ENCODE peak calls at places on chromosomes 16 and 17, in nine cellular contexts. One of them, this sample, is unnamed.

GRCh38 chr17:38851434-38851833 is 2.1 kb downstream of the RPL23 start:
- DNase-seq in prostate gland: no peak
- DNase-seq in IMR-90: no peak
- DNase-seq in hypothalamus: no peak
- DNase-seq in Daoy: no peak
- DNase-seq in AG09309: no peak
- DNase-seq in A172: no peak
- DNase-seq in HTR-8/SVneo: no peak
- DNase-seq in NAMALWA: no peak
- DNase-seq in this sample: no peak

GRCh38 chr17:63999680-64000531 is 1.8 kb downstream of the PRR29 start:
- DNase-seq in prostate gland: no peak
- DNase-seq in IMR-90: no peak
- DNase-seq in hypothalamus: no peak
- DNase-seq in Daoy: no peak
- DNase-seq in AG09309: no peak
- DNase-seq in A172: no peak
- DNase-seq in HTR-8/SVneo: no peak
- DNase-seq in NAMALWA: no peak
- DNase-seq in this sample: no peak

GRCh38 chr17:82103588-82104451 is 5.8 kb upstream of the FASN start:
- DNase-seq in prostate gland: peak; percentile 93
- DNase-seq in IMR-90: no peak
- DNase-seq in hypothalamus: no peak
- DNase-seq in Daoy: no peak
- DNase-seq in AG09309: no peak
- DNase-seq in A172: no peak
- DNase-seq in HTR-8/SVneo: no peak
- DNase-seq in NAMALWA: no peak
- DNase-seq in this sample: no peak

GRCh38 chr17:61482467-61482866 is 30.2 kb downstream of the TBX4 start:
- DNase-seq in prostate gland: no peak
- DNase-seq in IMR-90: no peak
- DNase-seq in hypothalamus: no peak
- DNase-seq in Daoy: no peak
- DNase-seq in AG09309: no peak
- DNase-seq in A172: no peak
- DNase-seq in HTR-8/SVneo: no peak
- DNase-seq in NAMALWA: no peak
- DNase-seq in this sample: no peak

GRCh38 chr17:33277436-33278100 is 15.5 kb downstream of the ASIC2 start:
- DNase-seq in prostate gland: no peak
- DNase-seq in IMR-90: no peak
- DNase-seq in hypothalamus: no peak
- DNase-seq in Daoy: no peak
- DNase-seq in AG09309: no peak
- DNase-seq in A172: no peak
- DNase-seq in HTR-8/SVneo: no peak
- DNase-seq in NAMALWA: no peak
- DNase-seq in this sample: no peak

GRCh38 chr17:47789611-47790520 is 31.7 kb downstream of the OSBPL7 start:
- DNase-seq in prostate gland: no peak
- DNase-seq in IMR-90: peak; percentile 38
- DNase-seq in hypothalamus: no peak
- DNase-seq in Daoy: peak; percentile 73
- DNase-seq in AG09309: no peak
- DNase-seq in A172: no peak
- DNase-seq in HTR-8/SVneo: peak; percentile 88
- DNase-seq in NAMALWA: no peak
- DNase-seq in this sample: no peak

GRCh38 chr16:1193143-1193824 is 31.8 kb downstream of the TPSG1 start:
- DNase-seq in prostate gland: no peak
- DNase-seq in IMR-90: no peak
- DNase-seq in hypothalamus: no peak
- DNase-seq in Daoy: peak; percentile 28
- DNase-seq in AG09309: no peak
- DNase-seq in A172: no peak
- DNase-seq in HTR-8/SVneo: no peak
- DNase-seq in NAMALWA: no peak
- DNase-seq in this sample: no peak

GRCh38 chr17:11178576-11178975 is 62.4 kb upstream of the SHISA6 start:
- DNase-seq in prostate gland: no peak
- DNase-seq in IMR-90: no peak
- DNase-seq in hypothalamus: no peak
- DNase-seq in Daoy: no peak
- DNase-seq in AG09309: no peak
- DNase-seq in A172: no peak
- DNase-seq in HTR-8/SVneo: no peak
- DNase-seq in NAMALWA: no peak
- DNase-seq in this sample: no peak

GRCh38 chr17:19307521-19307920 is 55.0 kb downstream of the B9D1 start:
- DNase-seq in prostate gland: no peak
- DNase-seq in IMR-90: no peak
- DNase-seq in hypothalamus: no peak
- DNase-seq in Daoy: no peak
- DNase-seq in AG09309: no peak
- DNase-seq in A172: no peak
- DNase-seq in HTR-8/SVneo: no peak
- DNase-seq in NAMALWA: no peak
- DNase-seq in this sample: no peak

GRCh38 chr17:12545877-12546513 is 119.7 kb upstream of the MYOCD start:
- DNase-seq in prostate gland: no peak
- DNase-seq in IMR-90: peak; percentile 63
- DNase-seq in hypothalamus: no peak
- DNase-seq in Daoy: peak; percentile 74
- DNase-seq in AG09309: no peak
- DNase-seq in A172: peak; percentile 21
- DNase-seq in HTR-8/SVneo: peak; percentile 33
- DNase-seq in NAMALWA: peak; percentile 55
- DNase-seq in this sample: peak; percentile 47

GRCh38 chr17:17021194-17021863 is 20.9 kb upstream of the MPRIP start:
- DNase-seq in prostate gland: no peak
- DNase-seq in IMR-90: no peak
- DNase-seq in hypothalamus: no peak
- DNase-seq in Daoy: peak; percentile 87
- DNase-seq in AG09309: no peak
- DNase-seq in A172: peak; percentile 95
- DNase-seq in HTR-8/SVneo: no peak
- DNase-seq in NAMALWA: no peak
- DNase-seq in this sample: no peak

GRCh38 chr16:28149016-28149888 is 62.5 kb downstream of the XPO6 start:
- DNase-seq in prostate gland: no peak
- DNase-seq in IMR-90: peak; percentile 22
- DNase-seq in hypothalamus: no peak
- DNase-seq in Daoy: no peak
- DNase-seq in AG09309: no peak
- DNase-seq in A172: no peak
- DNase-seq in HTR-8/SVneo: no peak
- DNase-seq in NAMALWA: no peak
- DNase-seq in this sample: no peak

GRCh38 chr16:18832021-18832420 is 30.7 kb upstream of the ARL6IP1 start:
- DNase-seq in prostate gland: no peak
- DNase-seq in IMR-90: no peak
- DNase-seq in hypothalamus: no peak
- DNase-seq in Daoy: no peak
- DNase-seq in AG09309: no peak
- DNase-seq in A172: no peak
- DNase-seq in HTR-8/SVneo: no peak
- DNase-seq in NAMALWA: no peak
- DNase-seq in this sample: no peak

GRCh38 chr17:44004077-44004760 is at the start of gene NAGS:
- DNase-seq in prostate gland: no peak
- DNase-seq in IMR-90: no peak
- DNase-seq in hypothalamus: no peak
- DNase-seq in Daoy: no peak
- DNase-seq in AG09309: no peak
- DNase-seq in A172: no peak
- DNase-seq in HTR-8/SVneo: no peak
- DNase-seq in NAMALWA: no peak
- DNase-seq in this sample: no peak

GRCh38 chr17:7557825-7558543 is 566 bp upstream of the TNFSF13 start:
- DNase-seq in prostate gland: peak; percentile 94
- DNase-seq in IMR-90: peak; percentile 49
- DNase-seq in hypothalamus: no peak
- DNase-seq in Daoy: peak; percentile 73
- DNase-seq in AG09309: peak; percentile 28
- DNase-seq in A172: peak; percentile 52
- DNase-seq in HTR-8/SVneo: no peak
- DNase-seq in NAMALWA: no peak
- DNase-seq in this sample: no peak

GRCh38 chr16:51392651-51393187 is 241.6 kb upstream of the SALL1 start:
- DNase-seq in prostate gland: no peak
- DNase-seq in IMR-90: peak; percentile 85
- DNase-seq in hypothalamus: no peak
- DNase-seq in Daoy: peak; percentile 5
- DNase-seq in AG09309: peak; percentile 80
- DNase-seq in A172: peak; percentile 19
- DNase-seq in HTR-8/SVneo: no peak
- DNase-seq in NAMALWA: no peak
- DNase-seq in this sample: peak; percentile 53

GRCh38 chr17:45425125-45425983 is 7.3 kb downstream of the ARHGAP27 start:
- DNase-seq in prostate gland: peak; percentile 90
- DNase-seq in IMR-90: peak; percentile 74
- DNase-seq in hypothalamus: no peak
- DNase-seq in Daoy: peak; percentile 87
- DNase-seq in AG09309: peak; percentile 10
- DNase-seq in A172: peak; percentile 98
- DNase-seq in HTR-8/SVneo: peak; percentile 97
- DNase-seq in NAMALWA: no peak
- DNase-seq in this sample: peak; percentile 31

This sample was measured in HFF-Myc.